ENCODE peak calls at places on chromosomes 3 and 15, in six cellular contexts. D is fibroblast of lung; A is NB4; I is ovary; K is CD8-positive, alpha-beta memory T cell; Z is A549. L is an unnamed sample.

GRCh38 chr3:158152186-158152585 is 42.3 kb downstream of the RSRC1 start:
- DNase-seq in D (peak), A (no peak), I (no peak), K (no peak), Z (no peak), L (no peak)

GRCh38 chr3:52173101-52173500 is 18.9 kb upstream of the POC1A start:
- DNase-seq in Z (no peak), K (no peak), A (no peak), I (no peak), D (no peak), L (no peak)

GRCh38 chr15:29071907-29072273 is 186.1 kb downstream of the APBA2 start:
- DNase-seq in K (no peak), D (no peak), A (no peak), Z (no peak), I (no peak), L (no peak)

GRCh38 chr3:159260049-159260662 is 458.3 kb downstream of the MFSD1 start:
- DNase-seq in I (no peak), D (peak), A (peak), K (peak), Z (peak), L (no peak)

GRCh38 chr15:91258436-91258779 is 158.4 kb downstream of the SV2B start:
- DNase-seq in A (peak), Z (peak), I (no peak), K (no peak), D (no peak), L (no peak)

GRCh38 chr3:40524222-40524570 is 564 bp upstream of the ZNF621 start:
- DNase-seq in A (no peak), I (no peak), K (no peak), D (peak), Z (no peak), L (peak)

GRCh38 chr3:172673210-172673679 is 37.6 kb downstream of the NCEH1 start:
- DNase-seq in A (peak), D (peak), K (no peak), I (no peak), Z (peak), L (peak)

GRCh38 chr3:11635671-11636371 is 7.9 kb downstream of the VGLL4 start:
- DNase-seq in I (no peak), D (no peak), Z (no peak), A (no peak), K (no peak), L (no peak)

GRCh38 chr3:145272684-145273083 is 888.3 kb downstream of the PLOD2 start:
- DNase-seq in K (no peak), D (peak), A (no peak), Z (no peak), I (no peak), L (no peak)

GRCh38 chr15:96047255-96047931 is 283.1 kb upstream of the NR2F2 start:
- DNase-seq in K (no peak), A (peak), Z (no peak), D (peak), I (no peak), L (no peak)

GRCh38 chr15:89383635-89384604 is 49.3 kb upstream of the POLG start:
- DNase-seq in K (no peak), D (peak), I (peak), A (no peak), Z (no peak), L (peak)

GRCh38 chr3:153355559-153355958 is 193.5 kb downstream of the RAP2B start:
- DNase-seq in I (no peak), A (no peak), D (no peak), K (no peak), Z (no peak), L (no peak)

GRCh38 chr15:76208786-76209424 is 102.4 kb downstream of the ETFA start:
- DNase-seq in I (no peak), D (no peak), A (peak), K (no peak), Z (no peak), L (no peak)

GRCh38 chr3:81770710-81771109 is 9.3 kb upstream of the GBE1 start:
- DNase-seq in I (no peak), A (no peak), K (no peak), D (no peak), Z (no peak), L (no peak)

DNA sequence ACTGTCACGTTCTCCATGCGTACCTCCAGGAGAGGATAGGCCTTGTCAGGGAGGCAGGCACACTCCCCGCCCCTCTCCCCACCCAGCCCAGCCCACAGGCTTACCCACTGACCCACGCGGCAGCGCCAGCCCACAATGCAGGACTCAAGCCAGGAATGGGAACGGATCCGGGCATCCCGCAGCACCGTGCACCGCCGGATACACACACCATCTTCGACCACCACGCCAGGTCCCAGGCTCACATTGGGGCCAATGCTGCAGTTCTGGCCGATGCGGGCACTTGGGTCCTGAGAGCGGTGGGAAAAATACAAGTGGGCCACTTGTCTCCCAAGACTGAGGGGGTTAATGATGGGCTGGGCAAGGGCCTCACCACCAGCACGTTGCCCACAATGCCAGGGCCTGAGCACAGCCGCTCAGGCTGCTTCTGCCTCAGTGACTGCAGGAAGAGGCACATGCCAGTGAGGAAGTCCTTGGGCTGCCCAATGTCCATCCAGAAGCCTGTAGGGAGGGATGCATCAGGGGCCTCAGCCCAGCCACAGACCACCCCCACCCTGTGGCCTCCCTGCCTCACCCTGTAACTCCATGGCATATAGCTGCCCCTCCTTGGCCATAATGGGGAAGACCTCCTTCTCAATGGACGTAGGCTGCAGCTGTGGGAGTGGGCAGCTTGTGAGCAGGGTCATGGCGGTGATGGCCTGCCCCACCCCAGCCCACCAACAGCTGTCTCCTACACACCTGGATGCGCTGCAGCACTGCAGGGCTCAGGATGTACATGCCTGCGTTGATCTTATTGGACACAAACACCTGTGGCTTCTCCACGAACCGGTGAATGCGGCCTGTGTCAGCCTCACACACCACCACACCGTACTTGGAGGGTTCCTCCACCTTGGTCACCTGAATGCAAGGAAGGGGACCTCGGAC is 1.6 kb downstream of the GMPPB start:
- DNase-seq in A (no peak), Z (no peak), D (no peak), K (no peak), I (no peak), L (no peak)
- H3K4me3 ChIP-seq in A (peak), Z (no peak), D (peak), K (no peak), I (no peak), L (peak)

DNA sequence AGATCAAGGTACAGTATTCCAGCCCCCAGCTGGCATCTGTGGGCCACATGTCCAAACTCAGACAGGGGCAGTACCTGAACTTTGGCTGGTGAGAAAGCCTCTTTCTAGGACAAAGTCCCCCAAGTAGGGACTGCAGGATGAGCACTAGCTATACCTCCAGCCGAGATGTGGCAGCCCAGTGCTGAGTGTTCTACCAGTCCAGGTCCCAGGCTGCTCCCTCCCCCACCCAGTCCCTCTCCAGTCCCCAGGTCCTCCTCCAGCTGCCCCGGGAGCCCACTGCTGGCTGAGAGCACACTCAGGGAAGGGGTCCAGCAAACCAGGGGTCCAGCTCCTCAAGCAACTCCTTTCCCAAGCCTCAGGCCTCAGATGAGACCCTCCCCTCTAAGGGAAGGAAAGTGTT is 1.5 kb downstream of the SLC26A6 start:
- DNase-seq in A (no peak), Z (no peak), I (no peak), K (no peak), D (no peak), L (no peak)
- H3K4me3 ChIP-seq in A (peak), Z (no peak), I (no peak), K (no peak), D (peak), L (peak)

GRCh38 chr15:25863067-25863967 is at the start of gene ATP10A:
- DNase-seq in Z (no peak), I (no peak), D (peak), K (peak), A (no peak), L (no peak)
- H3K4me3 ChIP-seq in Z (peak), I (peak), D (peak), K (peak), A (no peak), L (peak)

GRCh38 chr15:47650564-47650963 is 66.7 kb upstream of the SEMA6D start:
- DNase-seq in D (no peak), I (no peak), Z (no peak), K (no peak), A (no peak), L (no peak)

GRCh38 chr15:47644713-47645112 is 72.6 kb upstream of the SEMA6D start:
- DNase-seq in A (no peak), D (no peak), I (no peak), K (no peak), Z (no peak), L (no peak)
- H3K4me3 ChIP-seq in A (no peak), D (no peak), I (no peak), K (no peak), Z (no peak), L (no peak)

GRCh38 chr3:72418856-72419255 is 429.4 kb downstream of the SHQ1 start:
- DNase-seq in A (no peak), K (no peak), Z (no peak), D (no peak), I (no peak), L (no peak)
- H3K4me3 ChIP-seq in A (no peak), K (no peak), Z (no peak), D (no peak), I (no peak), L (no peak)

DNA sequence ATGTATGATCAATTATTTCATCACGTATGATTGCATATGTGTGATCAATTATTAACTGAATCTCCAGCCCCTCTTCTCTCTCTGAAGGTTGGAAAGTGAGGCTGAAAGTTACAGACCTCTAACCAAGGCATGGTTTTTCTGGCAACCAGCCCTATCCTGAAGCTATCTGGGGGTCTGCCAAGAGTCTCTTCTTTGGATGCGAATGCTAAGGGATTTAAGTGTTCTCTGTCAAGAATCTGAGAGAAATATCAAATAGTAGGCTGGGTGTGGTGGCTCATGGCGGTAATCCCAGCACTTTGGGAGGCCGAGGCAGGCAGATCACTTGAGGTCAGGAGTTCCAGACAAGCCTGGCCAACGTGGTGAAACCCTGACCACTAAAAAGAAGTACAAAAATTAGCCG is 8.1 kb downstream of the NKTR start:
- DNase-seq in I (no peak), K (no peak), D (peak), A (no peak), Z (no peak), L (no peak)
- H3K4me3 ChIP-seq in I (no peak), K (no peak), D (no peak), A (no peak), Z (no peak), L (no peak)

L was measured in LNCaP clone FGC.